ENCODE peak calls at places on chromosomes 12 and 14, in four cellular contexts. One of them, this sample, is unnamed. For H3K4me1, the result is how much of the 10 kb centered on the place peaks cover.

GRCh38 chr14:77124345-77125274 is 17.0 kb downstream of the ZDHHC22 start:
- DNase-seq in body of pancreas: peak
- DNase-seq in ovary: peak
- DNase-seq in endothelial cell of umbilical vein: peak
- DNase-seq in this sample: peak

GRCh38 chr14:68791078-68791983 is 1.5 kb downstream of the ZFP36L1 start:
- DNase-seq in body of pancreas: peak
- DNase-seq in ovary: no peak
- DNase-seq in endothelial cell of umbilical vein: peak
- DNase-seq in this sample: no peak

GRCh38 chr12:93073324-93073723 is 144.2 kb upstream of the EEA1 start:
- DNase-seq in body of pancreas: no peak
- DNase-seq in ovary: no peak
- DNase-seq in endothelial cell of umbilical vein: no peak
- DNase-seq in this sample: no peak

GRCh38 chr14:67513631-67514108 is 19.4 kb upstream of the PLEKHH1 start:
- DNase-seq in body of pancreas: peak
- DNase-seq in ovary: no peak
- DNase-seq in endothelial cell of umbilical vein: no peak
- DNase-seq in this sample: no peak

GRCh38 chr14:92397140-92397815 is 74.3 kb downstream of the SLC24A4 start:
- DNase-seq in body of pancreas: no peak
- DNase-seq in ovary: no peak
- DNase-seq in endothelial cell of umbilical vein: no peak
- DNase-seq in this sample: no peak

GRCh38 chr12:86261606-86262005 is 5.4 kb upstream of the MGAT4C start:
- DNase-seq in body of pancreas: no peak
- DNase-seq in ovary: no peak
- DNase-seq in endothelial cell of umbilical vein: no peak
- DNase-seq in this sample: no peak

GRCh38 chr12:79413796-79414195 is 277.0 kb downstream of the PAWR start:
- DNase-seq in body of pancreas: no peak
- DNase-seq in ovary: no peak
- DNase-seq in endothelial cell of umbilical vein: no peak
- DNase-seq in this sample: no peak

GRCh38 chr14:89447182-89447970 is 30.3 kb upstream of the FOXN3 start:
- DNase-seq in body of pancreas: no peak
- DNase-seq in ovary: no peak
- DNase-seq in endothelial cell of umbilical vein: no peak
- DNase-seq in this sample: no peak

GRCh38 chr14:91038439-91038838 is 22.0 kb downstream of the RPS6KA5 start:
- DNase-seq in body of pancreas: no peak
- DNase-seq in ovary: no peak
- DNase-seq in endothelial cell of umbilical vein: no peak
- DNase-seq in this sample: peak

GRCh38 chr12:120971299-120972180 is 6.8 kb upstream of the HNF1A start:
- DNase-seq in body of pancreas: peak
- DNase-seq in ovary: no peak
- DNase-seq in endothelial cell of umbilical vein: peak
- DNase-seq in this sample: no peak

GRCh38 chr12:11704094-11704493 is 54.6 kb downstream of the ETV6 start:
- DNase-seq in body of pancreas: no peak
- DNase-seq in ovary: no peak
- DNase-seq in endothelial cell of umbilical vein: no peak
- DNase-seq in this sample: no peak

GRCh38 chr12:11702959-11703358 is 53.5 kb downstream of the ETV6 start:
- DNase-seq in body of pancreas: no peak
- DNase-seq in ovary: no peak
- DNase-seq in endothelial cell of umbilical vein: no peak
- DNase-seq in this sample: no peak

GRCh38 chr12:11698729-11699128 is 49.3 kb downstream of the ETV6 start:
- DNase-seq in body of pancreas: no peak
- DNase-seq in ovary: no peak
- DNase-seq in endothelial cell of umbilical vein: no peak
- DNase-seq in this sample: no peak

GRCh38 chr12:11703378-11703777 is 53.9 kb downstream of the ETV6 start:
- DNase-seq in body of pancreas: no peak
- DNase-seq in ovary: no peak
- DNase-seq in endothelial cell of umbilical vein: no peak
- DNase-seq in this sample: no peak

DNA sequence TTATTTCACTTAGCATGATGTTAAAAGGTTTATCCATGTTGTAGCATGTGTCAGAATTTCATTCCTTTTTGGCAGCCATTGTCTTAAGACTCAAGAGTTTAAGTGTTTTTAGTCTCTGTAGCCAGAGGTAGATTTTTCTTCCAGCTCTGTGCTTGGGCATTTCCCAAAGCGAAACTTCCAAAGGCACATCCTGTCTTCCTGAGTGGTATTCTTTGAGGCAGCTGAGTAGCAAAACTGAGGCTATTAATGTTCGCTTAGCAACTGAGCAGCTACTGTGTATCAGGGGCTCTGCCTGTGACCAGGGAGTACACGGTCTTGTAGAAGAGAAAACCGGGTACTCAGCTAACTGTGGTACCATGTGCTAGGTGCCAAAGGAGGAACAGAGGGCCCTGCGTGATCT is 51.9 kb downstream of the ETV6 start:
- DNase-seq in body of pancreas: no peak
- DNase-seq in ovary: no peak
- DNase-seq in endothelial cell of umbilical vein: peak
- DNase-seq in this sample: no peak
- H3K4me1 ChIP-seq in body of pancreas: half or more
- H3K4me1 ChIP-seq in ovary: under half
- H3K4me1 ChIP-seq in endothelial cell of umbilical vein: under half
- H3K4me1 ChIP-seq in this sample: under half

GRCh38 chr12:124471828-124472227 is 95.6 kb downstream of the NCOR2 start:
- DNase-seq in body of pancreas: no peak
- DNase-seq in ovary: no peak
- DNase-seq in endothelial cell of umbilical vein: no peak
- DNase-seq in this sample: no peak
- TF ChIP-seq POLR2A in body of pancreas: no peak
- TF ChIP-seq POLR2A in ovary: no peak
- TF ChIP-seq POLR2A in endothelial cell of umbilical vein: no peak
- TF ChIP-seq POLR2A in this sample: no peak

GRCh38 chr12:124683330-124683662 is 115.9 kb upstream of the NCOR2 start:
- DNase-seq in body of pancreas: no peak
- DNase-seq in ovary: no peak
- DNase-seq in endothelial cell of umbilical vein: no peak
- DNase-seq in this sample: no peak
- H3K4me1 ChIP-seq in body of pancreas: under half
- H3K4me1 ChIP-seq in ovary: under half
- H3K4me1 ChIP-seq in endothelial cell of umbilical vein: half or more
- H3K4me1 ChIP-seq in this sample: under half

DNA sequence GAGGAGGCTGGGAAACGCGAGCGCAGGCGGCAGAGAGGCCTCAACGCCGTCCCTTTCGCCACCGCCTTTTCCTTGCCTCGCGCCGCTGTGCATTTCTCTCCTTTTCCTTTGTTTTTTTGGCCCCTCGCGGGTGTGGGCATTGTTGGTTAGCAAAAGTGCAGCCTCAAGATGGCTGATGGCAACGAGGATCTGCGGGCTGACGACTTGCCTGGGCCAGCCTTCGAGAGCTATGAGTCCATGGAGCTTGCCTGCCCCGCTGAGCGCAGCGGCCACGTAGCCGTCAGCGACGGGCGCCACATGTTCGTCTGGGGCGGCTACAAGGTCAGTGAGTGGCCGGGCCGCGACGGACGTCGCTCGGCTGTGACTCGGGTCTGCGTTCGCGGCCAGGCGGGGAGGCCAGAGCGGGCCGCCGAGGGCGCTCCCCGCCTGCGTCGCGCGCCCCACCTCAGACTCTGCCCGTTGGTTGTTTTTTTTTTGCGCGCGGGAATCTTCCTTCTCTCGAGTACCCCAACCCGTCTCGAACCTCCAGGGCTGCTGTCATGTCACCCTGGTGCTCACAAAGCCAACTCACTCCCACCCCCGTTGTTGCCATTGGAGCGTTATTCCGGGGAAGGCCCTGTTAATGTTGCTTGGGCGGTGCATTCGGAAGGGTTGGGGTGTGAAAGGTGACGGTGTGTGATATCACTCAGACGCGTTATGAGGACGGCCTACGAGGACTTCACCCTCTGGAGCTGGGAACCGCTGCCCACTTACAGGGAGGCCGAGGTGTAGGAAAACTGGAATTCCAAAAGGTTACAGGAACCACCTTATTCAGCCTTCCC is 558 bp downstream of the KLHDC2 start:
- DNase-seq in body of pancreas: peak
- DNase-seq in ovary: peak
- DNase-seq in endothelial cell of umbilical vein: peak
- DNase-seq in this sample: peak
- TF ChIP-seq POLR2A in body of pancreas: no peak
- TF ChIP-seq POLR2A in ovary: no peak
- TF ChIP-seq POLR2A in endothelial cell of umbilical vein: peak
- TF ChIP-seq POLR2A in this sample: no peak

GRCh38 chr12:115473257-115473956 is 789.4 kb upstream of the TBX3 start:
- DNase-seq in body of pancreas: no peak
- DNase-seq in ovary: no peak
- DNase-seq in endothelial cell of umbilical vein: no peak
- DNase-seq in this sample: no peak

GRCh38 chr12:115472852-115473251 is 788.9 kb upstream of the TBX3 start:
- DNase-seq in body of pancreas: no peak
- DNase-seq in ovary: no peak
- DNase-seq in endothelial cell of umbilical vein: no peak
- DNase-seq in this sample: no peak

GRCh38 chr12:115470977-115471376 is 787.0 kb upstream of the TBX3 start:
- DNase-seq in body of pancreas: no peak
- DNase-seq in ovary: no peak
- DNase-seq in endothelial cell of umbilical vein: no peak
- DNase-seq in this sample: no peak

GRCh38 chr12:115478505-115478904 is 794.5 kb upstream of the TBX3 start:
- DNase-seq in body of pancreas: no peak
- DNase-seq in ovary: no peak
- DNase-seq in endothelial cell of umbilical vein: no peak
- DNase-seq in this sample: no peak

DNA sequence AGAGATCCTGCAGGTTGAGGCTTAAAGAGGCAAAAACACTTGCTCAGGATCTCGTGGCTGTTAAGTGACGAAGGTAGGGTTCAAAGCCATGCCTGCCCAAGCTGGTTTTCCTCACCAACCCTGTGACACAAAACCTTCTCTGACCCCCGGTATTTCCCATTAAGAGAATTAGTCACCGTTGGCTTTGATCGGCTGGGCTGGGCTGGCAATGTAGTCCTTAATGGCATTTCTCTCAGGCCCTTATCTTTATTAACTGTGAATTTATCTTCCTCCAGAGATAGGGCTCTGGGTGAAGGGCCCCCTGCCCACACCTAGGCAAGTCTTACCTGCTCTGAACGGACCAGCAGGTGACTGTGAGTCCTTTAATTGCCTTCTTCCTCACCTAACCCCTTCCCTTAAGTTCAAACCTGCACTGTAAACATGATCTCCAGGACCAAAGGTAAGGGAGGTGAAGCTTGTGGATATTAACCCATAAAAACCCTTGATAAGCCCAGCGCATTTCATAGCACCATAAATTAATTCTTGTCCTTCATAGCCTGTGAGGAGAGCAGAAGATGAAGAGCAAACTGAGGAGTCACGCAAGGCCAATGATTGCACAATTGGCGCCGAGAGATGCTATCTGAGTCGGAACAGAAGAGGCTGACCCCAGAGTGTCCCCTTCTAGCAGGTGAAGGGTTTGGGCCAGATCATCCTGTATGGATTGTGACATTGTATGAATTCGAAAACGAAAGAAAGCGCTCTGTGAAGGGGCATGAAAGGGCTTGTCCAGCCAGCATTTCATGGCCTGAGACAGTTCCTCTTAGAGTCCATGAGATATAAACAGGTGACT is 790.8 kb upstream of the TBX3 start:
- DNase-seq in body of pancreas: no peak
- DNase-seq in ovary: no peak
- DNase-seq in endothelial cell of umbilical vein: no peak
- DNase-seq in this sample: no peak
- H3K4me1 ChIP-seq in body of pancreas: under half
- H3K4me1 ChIP-seq in ovary: under half
- H3K4me1 ChIP-seq in endothelial cell of umbilical vein: under half
- H3K4me1 ChIP-seq in this sample: under half

GRCh38 chr12:30979371-30980259 is 53.1 kb downstream of the TSPAN11 start:
- DNase-seq in body of pancreas: no peak
- DNase-seq in ovary: no peak
- DNase-seq in endothelial cell of umbilical vein: no peak
- DNase-seq in this sample: no peak
- TF ChIP-seq POLR2A in body of pancreas: no peak
- TF ChIP-seq POLR2A in ovary: no peak
- TF ChIP-seq POLR2A in endothelial cell of umbilical vein: no peak
- TF ChIP-seq POLR2A in this sample: no peak